ENCODE peak calls at places on chromosomes 2 and 18, in five cellular contexts. One of them, this sample, is unnamed.

GRCh38 chr2:72833084-72833714 is 7.4 kb upstream of the EXOC6B start:
- DNase-seq in GM12878: no peak
- DNase-seq in A549: no peak
- DNase-seq in HepG2: no peak
- DNase-seq in HCT116: no peak
- DNase-seq in this sample: peak

GRCh38 chr2:240530181-240530580 is 27.6 kb downstream of the ANKMY1 start:
- DNase-seq in GM12878: no peak
- DNase-seq in A549: no peak
- DNase-seq in HepG2: no peak
- DNase-seq in HCT116: no peak
- DNase-seq in this sample: no peak

GRCh38 chr2:101538076-101538475 is 63.2 kb upstream of the RFX8 start:
- DNase-seq in HepG2: no peak
- DNase-seq in GM12878: no peak
- DNase-seq in HCT116: no peak
- DNase-seq in A549: no peak
- DNase-seq in this sample: no peak

GRCh38 chr2:178804791-178805190 is 2.4 kb downstream of the TTN start:
- DNase-seq in HCT116: peak
- DNase-seq in HepG2: peak
- DNase-seq in GM12878: no peak
- DNase-seq in A549: peak
- DNase-seq in this sample: peak

GRCh38 chr18:51337406-51337805 is 139.9 kb upstream of the MEX3C start:
- DNase-seq in A549: no peak
- DNase-seq in HepG2: no peak
- DNase-seq in GM12878: no peak
- DNase-seq in HCT116: no peak
- DNase-seq in this sample: no peak

GRCh38 chr18:12290086-12290485 is 18.0 kb upstream of the TUBB6 start:
- DNase-seq in GM12878: no peak
- DNase-seq in HepG2: no peak
- DNase-seq in A549: no peak
- DNase-seq in HCT116: no peak
- DNase-seq in this sample: no peak

GRCh38 chr18:25287096-25287495 is 64.9 kb downstream of the ZNF521 start:
- DNase-seq in HCT116: no peak
- DNase-seq in A549: no peak
- DNase-seq in HepG2: no peak
- DNase-seq in GM12878: no peak
- DNase-seq in this sample: no peak

GRCh38 chr2:100924520-100925451 is 77.3 kb upstream of the RPL31 start:
- DNase-seq in HepG2: no peak
- DNase-seq in GM12878: peak
- DNase-seq in HCT116: no peak
- DNase-seq in A549: no peak
- DNase-seq in this sample: no peak

GRCh38 chr18:41703744-41704530 is 251.1 kb upstream of the PIK3C3 start:
- DNase-seq in HepG2: no peak
- DNase-seq in GM12878: no peak
- DNase-seq in HCT116: no peak
- DNase-seq in A549: no peak
- DNase-seq in this sample: peak

GRCh38 chr2:226179010-226179409 is 620.6 kb downstream of the IRS1 start:
- DNase-seq in HCT116: peak
- DNase-seq in GM12878: no peak
- DNase-seq in HepG2: no peak
- DNase-seq in A549: no peak
- DNase-seq in this sample: no peak

GRCh38 chr2:17975401-17975800 is 96.9 kb downstream of the KCNS3 start:
- DNase-seq in GM12878: no peak
- DNase-seq in HepG2: no peak
- DNase-seq in A549: no peak
- DNase-seq in HCT116: no peak
- DNase-seq in this sample: no peak

GRCh38 chr2:42949125-42949524 is 156.7 kb upstream of the HAAO start:
- DNase-seq in A549: no peak
- DNase-seq in HepG2: no peak
- DNase-seq in HCT116: no peak
- DNase-seq in GM12878: no peak
- DNase-seq in this sample: no peak

GRCh38 chr18:69953191-69953590 is 5.5 kb upstream of the CD226 start:
- DNase-seq in A549: no peak
- DNase-seq in HCT116: no peak
- DNase-seq in HepG2: no peak
- DNase-seq in GM12878: no peak
- DNase-seq in this sample: no peak

GRCh38 chr18:36130883-36131653 is 1.4 kb downstream of the ELP2 start:
- DNase-seq in GM12878: no peak
- DNase-seq in A549: no peak
- DNase-seq in HepG2: no peak
- DNase-seq in HCT116: no peak
- DNase-seq in this sample: peak

GRCh38 chr2:172098650-172099471 is 3.8 kb downstream of the DLX2 start:
- DNase-seq in HepG2: peak
- DNase-seq in HCT116: no peak
- DNase-seq in GM12878: no peak
- DNase-seq in A549: peak
- DNase-seq in this sample: peak

GRCh38 chr18:332721-333513 is 65.1 kb upstream of the THOC1 start:
- DNase-seq in HepG2: no peak
- DNase-seq in HCT116: no peak
- DNase-seq in A549: no peak
- DNase-seq in GM12878: no peak
- DNase-seq in this sample: no peak

GRCh38 chr2:143258126-143258892 is 129.1 kb downstream of the ARHGAP15 start:
- DNase-seq in HepG2: no peak
- DNase-seq in HCT116: no peak
- DNase-seq in GM12878: no peak
- DNase-seq in A549: no peak
- DNase-seq in this sample: peak

GRCh38 chr2:215277942-215278341 is 33.9 kb upstream of the ATIC start:
- DNase-seq in HepG2: no peak
- DNase-seq in A549: no peak
- DNase-seq in GM12878: no peak
- DNase-seq in HCT116: no peak
- DNase-seq in this sample: no peak

GRCh38 chr2:170423919-170424318 is 246.0 kb downstream of the MYO3B start:
- DNase-seq in GM12878: no peak
- DNase-seq in A549: no peak
- DNase-seq in HepG2: no peak
- DNase-seq in HCT116: no peak
- DNase-seq in this sample: no peak

GRCh38 chr2:96663177-96663576 is 20.6 kb downstream of the FER1L5 start:
- DNase-seq in GM12878: no peak
- DNase-seq in HepG2: no peak
- DNase-seq in A549: no peak
- DNase-seq in HCT116: no peak
- DNase-seq in this sample: no peak

GRCh38 chr2:10204326-10205200 is 82.0 kb downstream of the RRM2 start:
- DNase-seq in HepG2: no peak
- DNase-seq in A549: no peak
- DNase-seq in GM12878: no peak
- DNase-seq in HCT116: no peak
- DNase-seq in this sample: no peak

GRCh38 chr2:45028276-45028675 is 19.0 kb upstream of the SIX2 start:
- DNase-seq in HepG2: no peak
- DNase-seq in GM12878: no peak
- DNase-seq in A549: no peak
- DNase-seq in HCT116: no peak
- DNase-seq in this sample: no peak

GRCh38 chr18:32349728-32350395 is 120.8 kb downstream of the GAREM1 start:
- DNase-seq in HCT116: peak
- DNase-seq in GM12878: no peak
- DNase-seq in A549: peak
- DNase-seq in HepG2: peak
- DNase-seq in this sample: no peak

GRCh38 chr2:109345091-109345490 is 216.1 kb downstream of the SH3RF3 start:
- DNase-seq in A549: no peak
- DNase-seq in HCT116: no peak
- DNase-seq in GM12878: no peak
- DNase-seq in HepG2: no peak
- DNase-seq in this sample: no peak

GRCh38 chr2:134398300-134398699 is 144.4 kb downstream of the MGAT5 start:
- DNase-seq in GM12878: no peak
- DNase-seq in A549: no peak
- DNase-seq in HepG2: no peak
- DNase-seq in HCT116: no peak
- DNase-seq in this sample: no peak

GRCh38 chr2:134399096-134399495 is 145.2 kb downstream of the MGAT5 start:
- DNase-seq in A549: no peak
- DNase-seq in HepG2: no peak
- DNase-seq in HCT116: no peak
- DNase-seq in GM12878: no peak
- DNase-seq in this sample: peak

GRCh38 chr2:134402385-134402784 is 148.5 kb downstream of the MGAT5 start:
- DNase-seq in GM12878: no peak
- DNase-seq in HCT116: no peak
- DNase-seq in A549: no peak
- DNase-seq in HepG2: peak
- DNase-seq in this sample: no peak

GRCh38 chr2:134401789-134402188 is 147.9 kb downstream of the MGAT5 start:
- DNase-seq in HepG2: no peak
- DNase-seq in HCT116: no peak
- DNase-seq in A549: no peak
- DNase-seq in GM12878: no peak
- DNase-seq in this sample: no peak

DNA sequence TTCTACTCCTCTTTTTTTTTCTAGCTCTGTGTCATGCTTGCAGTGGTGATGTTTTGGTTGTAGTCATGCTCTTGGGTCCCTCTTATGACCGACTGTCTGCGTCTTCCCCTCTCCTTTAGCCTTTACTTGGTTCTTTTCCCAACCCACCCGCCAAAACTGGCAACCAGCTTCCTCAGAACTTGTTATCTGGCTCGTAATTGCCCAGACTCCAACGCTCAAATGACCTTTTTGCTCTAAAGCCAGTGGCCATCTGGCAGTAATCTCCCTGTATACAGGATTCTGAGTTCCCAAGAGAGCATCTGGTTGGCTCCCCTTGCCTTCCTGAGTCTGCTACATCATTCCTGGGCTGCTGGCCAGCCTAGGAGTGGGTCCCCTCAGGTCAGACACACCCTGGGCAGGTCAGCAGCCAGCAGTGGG is 147.2 kb downstream of the MGAT5 start:
- DNase-seq in GM12878: no peak
- DNase-seq in HCT116: no peak
- DNase-seq in A549: no peak
- DNase-seq in HepG2: no peak
- DNase-seq in this sample: no peak
- TF ChIP-seq REST in GM12878: no peak
- TF ChIP-seq REST in HCT116: no peak
- TF ChIP-seq REST in A549: no peak
- TF ChIP-seq REST in HepG2: no peak
- TF ChIP-seq REST in this sample: no peak

DNA sequence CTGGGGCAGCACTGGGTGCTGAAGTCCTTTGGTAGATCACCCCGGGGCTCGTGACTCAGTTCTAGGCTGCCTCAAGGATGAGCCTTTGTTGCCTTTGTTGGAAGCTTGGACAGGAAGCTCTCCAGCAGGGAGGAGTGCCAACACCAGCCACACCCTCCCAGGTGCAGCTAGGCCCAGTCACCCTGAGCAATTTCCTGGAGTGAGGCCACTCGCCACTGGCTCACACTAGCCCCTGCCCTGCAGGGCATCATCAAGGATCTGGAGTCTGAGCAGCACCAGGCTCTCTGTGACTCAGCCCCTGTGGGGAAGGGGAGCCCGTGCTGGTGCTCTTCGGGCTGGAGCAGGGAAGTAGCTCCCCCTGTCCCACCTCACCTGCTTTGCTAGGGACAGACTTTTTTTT is 6.7 kb upstream of the SDC1 start:
- DNase-seq in A549: peak
- DNase-seq in GM12878: no peak
- DNase-seq in HepG2: peak
- DNase-seq in HCT116: peak
- DNase-seq in this sample: peak
- TF ChIP-seq REST in A549: no peak
- TF ChIP-seq REST in GM12878: no peak
- TF ChIP-seq REST in HepG2: no peak
- TF ChIP-seq REST in HCT116: no peak
- TF ChIP-seq REST in this sample: no peak

DNA sequence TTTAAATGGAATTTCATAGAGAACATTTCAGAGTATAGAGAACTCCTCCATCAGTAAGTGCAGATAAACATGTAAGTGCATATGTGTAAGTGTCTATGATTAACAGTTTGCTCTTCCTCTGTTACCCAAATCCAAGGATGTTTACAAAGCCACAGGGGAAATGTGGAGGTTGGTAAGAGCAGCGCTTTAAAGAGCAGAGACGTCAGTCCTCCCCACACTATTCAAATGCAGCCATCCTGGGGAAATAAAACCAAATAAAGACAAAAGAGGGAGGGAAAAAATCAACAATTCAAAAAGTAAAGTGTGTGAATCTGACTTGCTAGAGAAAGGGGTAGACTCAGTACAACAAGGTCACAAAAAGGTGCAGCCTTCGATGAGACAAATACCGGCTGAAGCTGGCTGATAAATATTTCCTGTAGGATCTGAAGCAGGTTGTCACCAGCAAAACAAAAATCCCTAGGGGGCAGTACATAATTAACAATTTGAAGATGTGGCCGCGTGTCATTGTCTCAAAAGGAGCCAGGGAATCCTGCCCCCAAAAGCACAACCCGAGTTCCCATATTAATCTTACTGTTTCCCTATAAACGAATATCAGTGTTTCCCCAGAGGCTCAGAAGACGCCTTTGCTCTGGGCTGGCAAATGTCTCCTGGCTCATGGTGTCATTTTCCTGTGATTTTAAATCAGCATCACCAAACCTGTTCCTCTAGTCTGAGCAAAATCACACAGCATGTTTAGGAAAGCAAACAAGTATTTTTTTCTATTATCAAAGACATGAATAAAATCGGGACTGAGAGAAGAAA is 216.5 kb downstream of the CDCA7 start:
- DNase-seq in GM12878: no peak
- DNase-seq in A549: peak
- DNase-seq in HepG2: peak
- DNase-seq in HCT116: peak
- DNase-seq in this sample: peak
- TF ChIP-seq REST in GM12878: no peak
- TF ChIP-seq REST in A549: no peak
- TF ChIP-seq REST in HepG2: no peak
- TF ChIP-seq REST in HCT116: no peak
- TF ChIP-seq REST in this sample: no peak

GRCh38 chr2:59888706-59889105 is 664.7 kb downstream of the BCL11A start:
- DNase-seq in GM12878: no peak
- DNase-seq in A549: no peak
- DNase-seq in HepG2: no peak
- DNase-seq in HCT116: no peak
- DNase-seq in this sample: no peak

GRCh38 chr2:59887348-59887747 is 666.1 kb downstream of the BCL11A start:
- DNase-seq in GM12878: no peak
- DNase-seq in HCT116: no peak
- DNase-seq in A549: no peak
- DNase-seq in HepG2: no peak
- DNase-seq in this sample: no peak

GRCh38 chr2:59889305-59889704 is 664.1 kb downstream of the BCL11A start:
- DNase-seq in HepG2: no peak
- DNase-seq in GM12878: no peak
- DNase-seq in HCT116: no peak
- DNase-seq in A549: no peak
- DNase-seq in this sample: no peak

GRCh38 chr2:59886758-59887157 is 666.7 kb downstream of the BCL11A start:
- DNase-seq in HCT116: no peak
- DNase-seq in HepG2: no peak
- DNase-seq in GM12878: no peak
- DNase-seq in A549: no peak
- DNase-seq in this sample: no peak

GRCh38 chr2:59888015-59888414 is 665.4 kb downstream of the BCL11A start:
- DNase-seq in GM12878: peak
- DNase-seq in HepG2: no peak
- DNase-seq in A549: no peak
- DNase-seq in HCT116: no peak
- DNase-seq in this sample: peak
- TF ChIP-seq REST in GM12878: no peak
- TF ChIP-seq REST in HepG2: no peak
- TF ChIP-seq REST in A549: no peak
- TF ChIP-seq REST in HCT116: no peak
- TF ChIP-seq REST in this sample: no peak